ENCODE peak calls at places on chromosome X, in eight cellular contexts. One of them, this sample, is unnamed.

GRCh38 chrX:77900688-77901087 is 1.4 kb downstream of the COX7B start:
- DNase-seq in foreskin fibroblast: no peak
- DNase-seq in astrocyte of the spinal cord: no peak
- DNase-seq in esophagus squamous epithelium: no peak
- DNase-seq in dorsolateral prefrontal cortex: no peak
- DNase-seq in SJCRH30: no peak
- DNase-seq in stimulated activated CD4-positive, alpha-beta T cell treated with anti-CD3 and anti-CD28 coated beads, Interleukin-1b, Interleukin-23, amount 100 ng/mL, for 24 hours: no peak
- DNase-seq in left cardiac atrium: no peak
- DNase-seq in this sample: no peak

GRCh38 chrX:85504381-85504780 is 124.9 kb upstream of the POF1B start:
- DNase-seq in foreskin fibroblast: no peak
- DNase-seq in astrocyte of the spinal cord: no peak
- DNase-seq in esophagus squamous epithelium: no peak
- DNase-seq in dorsolateral prefrontal cortex: no peak
- DNase-seq in SJCRH30: no peak
- DNase-seq in stimulated activated CD4-positive, alpha-beta T cell treated with anti-CD3 and anti-CD28 coated beads, Interleukin-1b, Interleukin-23, amount 100 ng/mL, for 24 hours: no peak
- DNase-seq in left cardiac atrium: no peak
- DNase-seq in this sample: no peak

GRCh38 chrX:1147641-1148515 is 64.6 kb downstream of the CRLF2 start:
- DNase-seq in foreskin fibroblast: no peak
- DNase-seq in astrocyte of the spinal cord: no peak
- DNase-seq in esophagus squamous epithelium: no peak
- DNase-seq in dorsolateral prefrontal cortex: no peak
- DNase-seq in SJCRH30: no peak
- DNase-seq in stimulated activated CD4-positive, alpha-beta T cell treated with anti-CD3 and anti-CD28 coated beads, Interleukin-1b, Interleukin-23, amount 100 ng/mL, for 24 hours: no peak
- DNase-seq in left cardiac atrium: no peak
- DNase-seq in this sample: no peak

GRCh38 chrX:110944323-110944761 is 148.7 kb upstream of the CHRDL1 start:
- DNase-seq in foreskin fibroblast: no peak
- DNase-seq in astrocyte of the spinal cord: peak; percentile 0
- DNase-seq in esophagus squamous epithelium: no peak
- DNase-seq in dorsolateral prefrontal cortex: no peak
- DNase-seq in SJCRH30: no peak
- DNase-seq in stimulated activated CD4-positive, alpha-beta T cell treated with anti-CD3 and anti-CD28 coated beads, Interleukin-1b, Interleukin-23, amount 100 ng/mL, for 24 hours: no peak
- DNase-seq in left cardiac atrium: no peak
- DNase-seq in this sample: no peak

GRCh38 chrX:100413231-100413630 is 3.2 kb upstream of the PCDH19 start:
- DNase-seq in foreskin fibroblast: peak; percentile 18
- DNase-seq in astrocyte of the spinal cord: peak; percentile 60
- DNase-seq in esophagus squamous epithelium: no peak
- DNase-seq in dorsolateral prefrontal cortex: no peak
- DNase-seq in SJCRH30: peak; percentile 70
- DNase-seq in stimulated activated CD4-positive, alpha-beta T cell treated with anti-CD3 and anti-CD28 coated beads, Interleukin-1b, Interleukin-23, amount 100 ng/mL, for 24 hours: no peak
- DNase-seq in left cardiac atrium: peak; percentile 47
- DNase-seq in this sample: no peak

GRCh38 chrX:87516716-87517115 is 886 bp upstream of the KLHL4 start:
- DNase-seq in foreskin fibroblast: no peak
- DNase-seq in astrocyte of the spinal cord: peak; percentile 91
- DNase-seq in esophagus squamous epithelium: no peak
- DNase-seq in dorsolateral prefrontal cortex: no peak
- DNase-seq in SJCRH30: no peak
- DNase-seq in stimulated activated CD4-positive, alpha-beta T cell treated with anti-CD3 and anti-CD28 coated beads, Interleukin-1b, Interleukin-23, amount 100 ng/mL, for 24 hours: no peak
- DNase-seq in left cardiac atrium: no peak
- DNase-seq in this sample: no peak

GRCh38 chrX:88613338-88613737 is 133.7 kb upstream of the CPXCR1 start:
- DNase-seq in foreskin fibroblast: no peak
- DNase-seq in astrocyte of the spinal cord: no peak
- DNase-seq in esophagus squamous epithelium: no peak
- DNase-seq in dorsolateral prefrontal cortex: no peak
- DNase-seq in SJCRH30: peak; percentile 63
- DNase-seq in stimulated activated CD4-positive, alpha-beta T cell treated with anti-CD3 and anti-CD28 coated beads, Interleukin-1b, Interleukin-23, amount 100 ng/mL, for 24 hours: no peak
- DNase-seq in left cardiac atrium: no peak
- DNase-seq in this sample: no peak

GRCh38 chrX:105314468-105314867 is 94.0 kb upstream of the TEX13A start:
- DNase-seq in foreskin fibroblast: peak; percentile 18
- DNase-seq in astrocyte of the spinal cord: peak; percentile 34
- DNase-seq in esophagus squamous epithelium: no peak
- DNase-seq in dorsolateral prefrontal cortex: no peak
- DNase-seq in SJCRH30: no peak
- DNase-seq in stimulated activated CD4-positive, alpha-beta T cell treated with anti-CD3 and anti-CD28 coated beads, Interleukin-1b, Interleukin-23, amount 100 ng/mL, for 24 hours: no peak
- DNase-seq in left cardiac atrium: no peak
- DNase-seq in this sample: no peak

GRCh38 chrX:22159071-22159470 is 113.6 kb upstream of the CBLL2 start:
- DNase-seq in foreskin fibroblast: no peak
- DNase-seq in astrocyte of the spinal cord: peak; percentile 25
- DNase-seq in esophagus squamous epithelium: no peak
- DNase-seq in dorsolateral prefrontal cortex: no peak
- DNase-seq in SJCRH30: peak; percentile 69
- DNase-seq in stimulated activated CD4-positive, alpha-beta T cell treated with anti-CD3 and anti-CD28 coated beads, Interleukin-1b, Interleukin-23, amount 100 ng/mL, for 24 hours: no peak
- DNase-seq in left cardiac atrium: no peak
- DNase-seq in this sample: no peak

GRCh38 chrX:131402124-131402811 is 113.2 kb upstream of the IGSF1 start:
- DNase-seq in foreskin fibroblast: no peak
- DNase-seq in astrocyte of the spinal cord: no peak
- DNase-seq in esophagus squamous epithelium: no peak
- DNase-seq in dorsolateral prefrontal cortex: no peak
- DNase-seq in SJCRH30: no peak
- DNase-seq in stimulated activated CD4-positive, alpha-beta T cell treated with anti-CD3 and anti-CD28 coated beads, Interleukin-1b, Interleukin-23, amount 100 ng/mL, for 24 hours: no peak
- DNase-seq in left cardiac atrium: no peak
- DNase-seq in this sample: no peak

GRCh38 chrX:16164748-16165147 is 2.5 kb upstream of the MAGEB17 start:
- DNase-seq in foreskin fibroblast: no peak
- DNase-seq in astrocyte of the spinal cord: no peak
- DNase-seq in esophagus squamous epithelium: no peak
- DNase-seq in dorsolateral prefrontal cortex: no peak
- DNase-seq in SJCRH30: no peak
- DNase-seq in stimulated activated CD4-positive, alpha-beta T cell treated with anti-CD3 and anti-CD28 coated beads, Interleukin-1b, Interleukin-23, amount 100 ng/mL, for 24 hours: no peak
- DNase-seq in left cardiac atrium: no peak
- DNase-seq in this sample: no peak

This sample was measured in uterus.